ENCODE peak calls at places on chromosomes 5 and 9, in four cellular contexts. K is heart left ventricle, U is endothelial cell of umbilical vein, J is sigmoid colon. A is an unnamed sample. For H3K4me1, the result is how much of the 10 kb centered on the place peaks cover.

GRCh38 chr5:172322028-172322965 is 38.7 kb upstream of the UBTD2 start:
- DNase-seq in K (no peak), U (no peak), J (peak), A (no peak)

GRCh38 chr9:117839862-117840261 is 135.7 kb downstream of the TLR4 start:
- DNase-seq in K (no peak), U (no peak), J (no peak), A (no peak)

GRCh38 chr5:159304961-159305595 is 25.2 kb downstream of the IL12B start:
- DNase-seq in K (no peak), U (no peak), J (no peak), A (no peak)

GRCh38 chr9:98989036-98990000 is 45.6 kb downstream of the COL15A1 start:
- DNase-seq in K (peak), U (no peak), J (peak), A (no peak)

GRCh38 chr9:114476891-114477469 is 28.3 kb downstream of the WHRN start:
- DNase-seq in K (no peak), U (peak), J (no peak), A (no peak)

GRCh38 chr5:43121565-43122484 is 1.1 kb downstream of the ZNF131 start:
- DNase-seq in K (peak), U (peak), J (no peak), A (no peak)

GRCh38 chr5:135364416-135365262 is 34.4 kb downstream of the MACROH2A1 start:
- DNase-seq in K (no peak), U (peak), J (no peak), A (no peak)

GRCh38 chr9:68725070-68725469 is 20.0 kb downstream of the PIP5K1B start:
- DNase-seq in K (no peak), U (no peak), J (no peak), A (no peak)

GRCh38 chr9:98523231-98523901 is 185.4 kb downstream of the GABBR2 start:
- DNase-seq in K (no peak), U (peak), J (no peak), A (no peak)

GRCh38 chr9:89765211-89765610 is 160.4 kb downstream of the GADD45G start:
- DNase-seq in K (no peak), U (no peak), J (no peak), A (no peak)

GRCh38 chr5:172435362-172436077 is 18.8 kb downstream of the SH3PXD2B start:
- DNase-seq in K (peak), U (no peak), J (peak), A (no peak)

GRCh38 chr9:71844808-71845207 is 66.2 kb downstream of the ABHD17B start:
- DNase-seq in K (no peak), U (no peak), J (no peak), A (no peak)

GRCh38 chr5:122392844-122393243 is 80.8 kb downstream of the SNCAIP start:
- DNase-seq in K (no peak), U (no peak), J (no peak), A (no peak)

GRCh38 chr5:68264024-68264956 is 48.7 kb downstream of the PIK3R1 start:
- DNase-seq in K (peak), U (peak), J (no peak), A (peak)

GRCh38 chr9:87684627-87685204 is 41.2 kb upstream of the CTSL start:
- DNase-seq in K (no peak), U (peak), J (no peak), A (no peak)

GRCh38 chr9:36962721-36963120 is 71.3 kb downstream of the PAX5 start:
- DNase-seq in K (no peak), U (no peak), J (no peak), A (no peak)

GRCh38 chr5:63854076-63854475 is 108.2 kb downstream of the HTR1A start:
- DNase-seq in K (no peak), U (no peak), J (no peak), A (no peak)

GRCh38 chr5:137648361-137648760 is 87.5 kb downstream of the KLHL3 start:
- DNase-seq in K (no peak), U (no peak), J (no peak), A (no peak)

GRCh38 chr9:96169488-96169887 is 132.5 kb downstream of the HSD17B3 start:
- DNase-seq in K (no peak), U (no peak), J (peak), A (no peak)

GRCh38 chr5:73265641-73266040 is 92.6 kb downstream of the TMEM174 start:
- DNase-seq in K (no peak), U (no peak), J (no peak), A (no peak)

GRCh38 chr5:73391441-73391871 is 57.1 kb downstream of the FOXD1 start:
- DNase-seq in K (no peak), U (no peak), J (no peak), A (no peak)

GRCh38 chr5:149747833-149748366 is 17.8 kb downstream of the PPARGC1B start:
- DNase-seq in K (no peak), U (no peak), J (peak), A (no peak)
- TF ChIP-seq POLR2A in K (no peak), U (no peak), J (no peak), A (no peak)

DNA sequence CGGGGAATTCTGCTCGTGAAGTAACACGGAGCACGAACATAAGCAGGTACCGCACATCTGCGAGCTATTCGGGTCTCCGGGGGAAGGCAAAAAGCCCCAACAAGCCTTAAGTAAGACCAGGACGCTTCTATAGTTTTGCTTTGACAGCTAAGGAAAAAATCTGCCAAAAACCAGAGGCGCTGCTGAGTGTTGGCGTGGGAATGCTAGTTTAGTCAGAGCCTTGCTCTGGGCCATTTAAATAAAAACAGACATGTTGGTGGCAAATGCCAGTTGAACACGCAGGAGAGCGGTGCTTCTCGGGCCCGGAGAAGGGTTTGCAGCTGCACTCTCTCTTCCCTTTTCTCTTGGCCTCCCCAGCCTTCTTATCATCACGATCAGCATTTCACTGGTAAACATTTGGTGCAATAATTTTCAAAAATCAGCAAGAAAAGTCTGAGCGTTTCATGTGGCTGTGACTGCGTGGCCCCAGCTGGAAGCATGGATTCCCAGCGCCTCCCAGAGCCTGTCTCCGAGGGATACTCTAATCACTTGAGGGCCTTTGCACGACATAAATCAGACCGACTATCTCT is 6.4 kb upstream of the NOTCH1 start:
- DNase-seq in K (no peak), U (no peak), J (no peak), A (no peak)
- H3K4me1 ChIP-seq in K (under half), U (under half), J (half or more), A (under half)

DNA sequence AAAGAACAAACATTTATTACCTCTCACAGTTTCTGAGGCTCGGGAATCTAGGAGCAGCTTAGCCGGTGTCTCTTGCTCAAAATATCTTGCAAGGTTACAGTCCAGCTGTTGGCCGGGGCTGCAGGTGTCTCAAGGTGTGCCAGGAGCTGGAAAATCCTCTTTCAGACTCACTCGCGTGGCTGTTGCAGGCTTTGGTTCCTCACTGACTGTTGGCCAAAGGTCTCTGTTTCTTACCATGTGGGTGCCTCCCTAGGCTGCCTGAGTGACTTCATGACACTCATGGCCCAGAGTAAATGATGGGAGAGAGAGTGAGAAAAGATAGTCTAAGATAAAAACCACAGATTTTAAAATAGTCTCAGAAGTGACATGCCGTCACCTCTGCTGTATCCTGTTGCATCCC is 43.8 kb downstream of the AOPEP start:
- DNase-seq in K (no peak), U (no peak), J (no peak), A (no peak)
- TF ChIP-seq POLR2A in K (no peak), U (no peak), J (no peak), A (no peak)

DNA sequence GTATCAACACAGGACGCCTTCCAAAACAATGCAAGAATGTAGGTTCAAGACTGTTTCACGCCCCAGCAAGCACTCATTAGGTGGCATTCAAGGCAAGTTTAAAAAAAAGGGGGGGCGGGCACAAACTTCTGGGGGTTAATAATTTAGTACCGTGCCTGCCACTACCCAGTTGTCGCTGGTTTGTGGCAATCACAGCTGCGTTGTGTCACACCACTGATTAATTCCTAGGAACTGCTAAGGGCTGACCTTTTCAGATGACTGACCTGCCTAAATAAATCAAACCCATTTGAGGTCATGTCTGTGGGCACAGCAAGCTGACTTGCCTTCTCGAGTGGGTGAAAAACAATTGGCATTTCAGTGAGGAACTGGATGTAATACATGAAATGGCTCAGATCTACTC is 15.2 kb upstream of the MGAT1 start:
- DNase-seq in K (no peak), U (no peak), J (peak), A (no peak)
- H3K4me1 ChIP-seq in K (under half), U (under half), J (under half), A (under half)

GRCh38 chr9:10173561-10173960 is 439.2 kb downstream of the PTPRD start:
- DNase-seq in K (no peak), U (no peak), J (no peak), A (no peak)
- TF ChIP-seq POLR2A in K (no peak), U (no peak), J (no peak), A (no peak)

GRCh38 chr9:38396371-38396671 is 3.8 kb downstream of the ALDH1B1 start:
- DNase-seq in K (no peak), U (no peak), J (no peak), A (no peak)
- H3K4me1 ChIP-seq in K (under half), U (under half), J (half or more), A (under half)